ENCODE peak calls at places on chromosomes 13 and 19, in ten cellular contexts. F, B, R, H, P, L, K, X, W and T are unnamed samples.

GRCh38 chr13:113151745-113152707 is 6.4 kb upstream of the PROZ start:
- DNase-seq in F (no peak), B (no peak), R (no peak), H (no peak), P (no peak), L (no peak), K (no peak), X (peak), W (peak), T (no peak)

GRCh38 chr13:94435604-94436226 is 43.8 kb downstream of the DCT start:
- DNase-seq in F (no peak), B (no peak), R (peak), H (no peak), P (peak), L (no peak), K (no peak), X (no peak), W (no peak), T (no peak)

GRCh38 chr13:110334256-110334655 is 27.2 kb downstream of the COL4A2 start:
- DNase-seq in F (no peak), B (no peak), R (no peak), H (no peak), P (no peak), L (no peak), K (no peak), X (no peak), W (no peak), T (no peak)

GRCh38 chr13:110306340-110306959 is 507 bp downstream of the COL4A1 start:
- DNase-seq in F (no peak), B (no peak), R (no peak), H (no peak), P (no peak), L (no peak), K (no peak), X (no peak), W (no peak), T (no peak)

GRCh38 chr19:10467104-10467706 is 36.0 kb downstream of the KEAP1 start:
- DNase-seq in F (no peak), B (no peak), R (no peak), H (no peak), P (no peak), L (no peak), K (no peak), X (no peak), W (no peak), T (no peak)

GRCh38 chr13:84481958-84482357 is 599.7 kb upstream of the SLITRK1 start:
- DNase-seq in F (no peak), B (no peak), R (no peak), H (no peak), P (no peak), L (no peak), K (no peak), X (no peak), W (no peak), T (no peak)

GRCh38 chr19:12840091-12841079 is 2.1 kb downstream of the MAST1 start:
- DNase-seq in F (peak), B (peak), R (peak), H (no peak), P (peak), L (no peak), K (peak), X (peak), W (peak), T (peak)

GRCh38 chr13:30107536-30108136 is 199.7 kb downstream of the KATNAL1 start:
- DNase-seq in F (no peak), B (no peak), R (no peak), H (no peak), P (no peak), L (no peak), K (no peak), X (no peak), W (no peak), T (no peak)

GRCh38 chr19:18667531-18668251 is 15.8 kb upstream of the CRTC1 start:
- DNase-seq in F (no peak), B (no peak), R (no peak), H (no peak), P (no peak), L (no peak), K (no peak), X (no peak), W (no peak), T (no peak)

GRCh38 chr19:907183-907853 is 5.7 kb downstream of the R3HDM4 start:
- DNase-seq in F (no peak), B (no peak), R (no peak), H (no peak), P (no peak), L (no peak), K (no peak), X (peak), W (no peak), T (no peak)

GRCh38 chr19:19202707-19203011 is 555 bp downstream of the NR2C2AP start:
- DNase-seq in F (no peak), B (no peak), R (no peak), H (no peak), P (no peak), L (no peak), K (no peak), X (no peak), W (no peak), T (no peak)

GRCh38 chr13:24270639-24271131 is 38.7 kb upstream of the C1QTNF9 start:
- DNase-seq in F (peak), B (peak), R (peak), H (no peak), P (no peak), L (peak), K (peak), X (peak), W (peak), T (peak)

GRCh38 chr19:35040474-35040825 is 1.1 kb upstream of the HPN start:
- DNase-seq in F (no peak), B (no peak), R (no peak), H (no peak), P (no peak), L (no peak), K (no peak), X (no peak), W (no peak), T (no peak)
- H3K27ac ChIP-seq in F (peak), B (no peak), R (peak), H (no peak), P (peak), L (peak), K (peak), X (peak), W (peak), T (no peak)

DNA sequence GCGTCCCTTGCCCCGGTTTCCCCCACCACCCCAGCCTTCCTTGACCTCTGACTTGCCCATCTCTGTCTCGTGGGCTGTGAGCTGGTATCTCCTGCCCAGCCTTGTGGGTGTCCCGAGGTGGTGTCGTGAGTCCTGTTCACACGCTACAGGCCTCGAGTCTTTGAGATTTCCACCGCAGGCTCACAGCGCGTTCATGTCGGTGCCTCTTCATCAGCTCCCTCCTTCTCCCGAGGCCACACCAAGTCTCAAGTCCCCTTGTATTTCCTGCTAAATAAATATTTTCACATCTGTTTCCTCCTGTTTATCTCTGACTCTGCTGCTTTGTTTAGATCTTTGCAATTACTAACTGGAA is 130.3 kb upstream of the RNF113B start:
- DNase-seq in F (no peak), B (no peak), R (peak), H (no peak), P (no peak), L (no peak), K (no peak), X (no peak), W (no peak), T (no peak)
- H3K27ac ChIP-seq in F (peak), B (no peak), R (peak), H (no peak), P (no peak), L (peak), K (peak), X (peak), W (peak), T (no peak)

GRCh38 chr19:41554902-41555301 is 21.1 kb upstream of the CEACAM21 start:
- DNase-seq in F (no peak), B (no peak), R (peak), H (no peak), P (no peak), L (no peak), K (no peak), X (no peak), W (no peak), T (no peak)

GRCh38 chr19:41555752-41556151 is 20.2 kb upstream of the CEACAM21 start:
- DNase-seq in F (no peak), B (no peak), R (no peak), H (no peak), P (no peak), L (no peak), K (no peak), X (no peak), W (no peak), T (no peak)

GRCh38 chr19:41552558-41552957 is 23.4 kb upstream of the CEACAM21 start:
- DNase-seq in F (no peak), B (no peak), R (no peak), H (no peak), P (no peak), L (no peak), K (no peak), X (no peak), W (no peak), T (no peak)

GRCh38 chr19:41551711-41552110 is 24.3 kb upstream of the CEACAM21 start:
- DNase-seq in F (no peak), B (no peak), R (no peak), H (no peak), P (no peak), L (no peak), K (no peak), X (no peak), W (no peak), T (no peak)

GRCh38 chr19:41553804-41554203 is 22.2 kb upstream of the CEACAM21 start:
- DNase-seq in F (no peak), B (no peak), R (no peak), H (no peak), P (no peak), L (no peak), K (no peak), X (no peak), W (no peak), T (no peak)
- H3K27ac ChIP-seq in F (no peak), B (peak), R (no peak), H (no peak), P (no peak), L (no peak), K (no peak), X (no peak), W (no peak), T (no peak)

DNA sequence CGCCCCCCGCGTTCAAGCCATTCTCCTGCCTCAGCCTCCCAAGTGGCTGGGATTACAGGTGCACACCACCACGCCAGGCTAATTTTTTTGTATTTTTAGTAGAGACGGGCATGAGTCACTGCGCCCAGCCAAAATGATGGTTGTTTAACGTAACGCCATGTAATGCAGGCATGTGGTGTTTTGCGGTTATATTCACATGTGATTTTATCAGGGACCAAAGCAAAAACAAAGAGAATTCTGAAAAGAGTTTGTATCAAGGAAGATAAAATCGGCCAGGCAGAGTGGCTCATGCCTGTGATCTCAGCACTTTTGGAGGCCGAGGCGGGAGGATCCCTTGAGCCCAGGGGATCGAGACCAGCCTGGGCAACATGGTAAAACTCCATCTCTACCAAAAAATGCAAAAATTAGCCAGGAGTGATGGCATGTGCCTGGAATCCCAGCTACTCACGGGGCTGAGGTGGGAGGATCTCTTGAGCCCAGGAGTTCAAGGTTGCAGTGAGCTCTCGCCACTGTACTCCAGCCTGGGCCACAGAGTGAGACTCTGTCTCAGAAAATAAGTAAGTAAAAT is 4.7 kb upstream of the ADGRE2 start:
- DNase-seq in F (no peak), B (no peak), R (no peak), H (no peak), P (no peak), L (no peak), K (no peak), X (no peak), W (no peak), T (no peak)
- H3K27ac ChIP-seq in F (no peak), B (no peak), R (peak), H (no peak), P (no peak), L (no peak), K (peak), X (no peak), W (no peak), T (no peak)